ENCODE peak calls at places on chromosome 7, in six cellular contexts. C is hepatocyte, W is sigmoid colon, S is upper lobe of right lung, F is fibroblast of lung, G is thyroid gland. L is an unnamed sample. For H3K4me1, the result is how much of the 10 kb centered on the place peaks cover.

GRCh38 chr7:95501261-95501816 is 15.6 kb downstream of the ASB4 start:
- DNase-seq in S (no peak), F (no peak), G (no peak), W (no peak), C (no peak), L (no peak)

GRCh38 chr7:158702196-158702595 is 2.4 kb downstream of the NCAPG2 start:
- DNase-seq in C (no peak), F (no peak), S (no peak), W (no peak), G (no peak), L (no peak)

GRCh38 chr7:75776295-75776971 is 4.4 kb upstream of the CCL26 start:
- DNase-seq in W (no peak), F (peak), C (no peak), S (no peak), G (no peak), L (no peak)

GRCh38 chr7:155371884-155372781 is 74.5 kb downstream of the INSIG1 start:
- DNase-seq in G (no peak), W (no peak), F (no peak), S (peak), C (peak), L (no peak)

GRCh38 chr7:51660516-51660915 is 343.9 kb upstream of the COBL start:
- DNase-seq in G (no peak), S (no peak), C (no peak), W (no peak), F (no peak), L (no peak)

GRCh38 chr7:117381357-117381756 is 45.9 kb downstream of the ASZ1 start:
- DNase-seq in S (no peak), C (no peak), F (no peak), G (no peak), W (no peak), L (no peak)

GRCh38 chr7:21912305-21912704 is 33.4 kb downstream of the CDCA7L start:
- DNase-seq in C (no peak), S (no peak), F (peak), G (no peak), W (no peak), L (no peak)

GRCh38 chr7:21076054-21076453 is 289.4 kb upstream of the SP8 start:
- DNase-seq in G (no peak), S (no peak), F (no peak), C (peak), W (no peak), L (no peak)

GRCh38 chr7:137992738-137993394 is 9.0 kb downstream of the CREB3L2 start:
- DNase-seq in S (no peak), G (no peak), F (peak), C (peak), W (peak), L (peak)

GRCh38 chr7:116500071-116500853 is 724 bp downstream of the CAV2 start:
- DNase-seq in G (peak), S (peak), F (peak), W (peak), C (peak), L (peak)

GRCh38 chr7:31203551-31203950 is 137.0 kb downstream of the NEUROD6 start:
- DNase-seq in C (no peak), G (peak), W (no peak), F (no peak), S (no peak), L (no peak)

GRCh38 chr7:139752148-139752547 is 25.6 kb downstream of the HIPK2 start:
- DNase-seq in C (no peak), S (no peak), F (no peak), W (no peak), G (no peak), L (no peak)

GRCh38 chr7:139750459-139751095 is 27.2 kb downstream of the HIPK2 start:
- DNase-seq in W (no peak), F (no peak), S (no peak), C (no peak), G (no peak), L (no peak)

GRCh38 chr7:139753693-139754111 is 24.1 kb downstream of the HIPK2 start:
- DNase-seq in W (no peak), C (no peak), S (no peak), G (no peak), F (no peak), L (no peak)

GRCh38 chr7:139753079-139753692 is 24.6 kb downstream of the HIPK2 start:
- DNase-seq in C (no peak), S (no peak), W (no peak), F (no peak), G (no peak), L (no peak)

GRCh38 chr7:139752600-139752999 is 25.2 kb downstream of the HIPK2 start:
- DNase-seq in S (no peak), C (no peak), G (no peak), F (no peak), W (no peak), L (no peak)
- H3K4me1 ChIP-seq in S (under half), C (under half), G (under half), F (under half), W (under half), L (under half)

GRCh38 chr7:91031757-91032156 is 232.5 kb upstream of the FZD1 start:
- DNase-seq in S (no peak), W (no peak), G (no peak), F (no peak), C (peak), L (no peak)
- TF ChIP-seq CTCF in S (no peak), W (no peak), G (no peak), F (no peak), C (no peak), L (no peak)

DNA sequence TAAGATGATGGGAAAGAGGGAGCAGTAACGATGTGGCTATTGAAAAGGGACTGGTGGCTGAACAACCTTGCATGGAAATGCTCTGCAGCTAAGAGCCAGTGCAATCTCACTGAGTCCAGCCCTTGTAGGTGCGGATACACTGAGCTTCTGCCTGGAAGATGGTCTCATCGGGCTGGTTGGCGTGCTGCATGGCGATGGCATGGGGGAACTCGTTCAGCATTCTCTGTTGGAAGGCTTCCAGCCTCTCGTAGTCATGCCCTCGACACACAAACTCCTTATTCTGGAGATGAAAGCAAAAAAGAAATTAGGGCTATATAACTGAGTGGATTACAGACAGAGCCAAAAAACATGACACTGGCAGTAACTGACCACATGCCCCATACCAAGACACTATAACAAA is 197.8 kb upstream of the IMMP2L start:
- DNase-seq in S (no peak), C (no peak), F (no peak), W (no peak), G (no peak), L (no peak)
- H3K4me1 ChIP-seq in S (under half), C (under half), F (under half), W (under half), G (under half), L (under half)

GRCh38 chr7:151310578-151310977 is 31.0 kb upstream of the NUB1 start:
- DNase-seq in W (no peak), F (peak), S (no peak), C (peak), G (no peak), L (no peak)
- TF ChIP-seq CTCF in W (peak), F (peak), S (peak), C (peak), G (peak), L (peak)

L was measured in adrenal gland.